ENCODE peak calls at places on chromosomes 12 and 14, in four cellular contexts. V, M, I and W are unnamed samples.

GRCh38 chr12:51937941-51938340 is 13.6 kb upstream of the ACVR1B start:
- DNase-seq in V (peak), M (no peak), I (no peak), W (no peak)

GRCh38 chr14:35535794-35536112 is 1.8 kb downstream of the INSM2 start:
- DNase-seq in V (peak), M (no peak), I (no peak), W (no peak)

GRCh38 chr12:29783773-29784666 is at the start of gene TMTC1:
- DNase-seq in V (peak), M (no peak), I (peak), W (peak)

GRCh38 chr14:105765893-105766614 is 239.7 kb downstream of the TMEM121 start:
- DNase-seq in V (no peak), M (no peak), I (no peak), W (no peak)

GRCh38 chr12:52977195-52977594 is 28.3 kb downstream of the KRT18 start:
- DNase-seq in V (no peak), M (no peak), I (no peak), W (no peak)

GRCh38 chr12:52865090-52865944 is 16.5 kb upstream of the KRT78 start:
- DNase-seq in V (peak), M (no peak), I (peak), W (peak)

GRCh38 chr12:96514328-96514727 is 25.0 kb downstream of the CFAP54 start:
- DNase-seq in V (no peak), M (no peak), I (peak), W (no peak)

GRCh38 chr14:30882431-30882830 is 8.1 kb downstream of the COCH start:
- DNase-seq in V (no peak), M (no peak), I (no peak), W (no peak)

GRCh38 chr14:66508846-66509621 is 1.1 kb downstream of the GPHN start:
- DNase-seq in V (peak), M (no peak), I (peak), W (peak)

GRCh38 chr12:46886541-46887041 is 60.8 kb upstream of the SLC38A4 start:
- DNase-seq in V (no peak), M (no peak), I (peak), W (no peak)